ENCODE peak calls at places on chromosomes 5 and 9, in eight cellular contexts. K is RWPE1, H is dorsolateral prefrontal cortex, J is vagina, Z is PC-9, D is psoas muscle, O is omental fat pad, V is natural killer cell. U is an unnamed sample.

GRCh38 chr5:153959134-153959957 is 79.4 kb downstream of the FAM114A2 start:
- DNase-seq in K (no peak), J (no peak), V (no peak), H (no peak), D (peak; percentile 25), O (no peak), Z (no peak), U (no peak)

GRCh38 chr9:75624984-75625383 is 265.5 kb upstream of the PCSK5 start:
- DNase-seq in Z (no peak), K (no peak), V (no peak), J (no peak), D (no peak), H (no peak), O (no peak), U (peak; percentile 69)

GRCh38 chr9:121185774-121186403 is 15.8 kb downstream of the RAB14 start:
- DNase-seq in J (no peak), H (no peak), V (no peak), K (no peak), D (no peak), Z (no peak), O (no peak), U (no peak)

GRCh38 chr5:157143127-157143959 is 678 bp upstream of the MED7 start:
- DNase-seq in K (peak; percentile 82), Z (no peak), H (peak; percentile 52), O (no peak), V (peak; percentile 32), J (no peak), D (peak; percentile 43), U (peak; percentile 59)

GRCh38 chr5:38837932-38838331 is 7.9 kb upstream of the OSMR start:
- DNase-seq in D (no peak), J (no peak), H (no peak), Z (no peak), V (no peak), K (no peak), O (no peak), U (no peak)

GRCh38 chr5:109694451-109694891 is 4.7 kb downstream of the MAN2A1 start:
- DNase-seq in H (no peak), D (no peak), J (no peak), O (no peak), V (no peak), Z (peak; percentile 84), K (peak; percentile 59), U (no peak)

GRCh38 chr9:21555911-21556310 is 73.8 kb upstream of the IFNE start:
- DNase-seq in Z (no peak), V (no peak), H (no peak), D (no peak), O (no peak), J (no peak), K (no peak), U (no peak)

GRCh38 chr5:10354048-10354872 is 765 bp downstream of the MARCHF6 start:
- DNase-seq in O (no peak), V (peak; percentile 51), H (no peak), Z (peak; percentile 50), K (no peak), J (no peak), D (peak; percentile 36), U (peak; percentile 69)

GRCh38 chr9:118643118-118643517 is 726.1 kb downstream of the BRINP1 start:
- DNase-seq in V (no peak), K (peak; percentile 85), J (no peak), Z (peak; percentile 53), D (no peak), O (no peak), H (no peak), U (no peak)

GRCh38 chr9:126599047-126599650 is 14.6 kb upstream of the LMX1B start:
- DNase-seq in V (no peak), J (no peak), Z (no peak), D (no peak), K (no peak), O (no peak), H (no peak), U (no peak)
- TF ChIP-seq CTCF in V (no peak), J (no peak), Z (peak; percentile 24), D (no peak), K (peak; percentile 33), O (no peak), H (no peak), U (no peak)

GRCh38 chr5:6491548-6492290 is 43.1 kb downstream of the UBE2QL1 start:
- DNase-seq in V (no peak), Z (no peak), H (no peak), D (no peak), K (no peak), O (no peak), J (peak; percentile 61), U (no peak)
- TF ChIP-seq CTCF in V (no peak), Z (no peak), H (no peak), D (no peak), K (no peak), O (no peak), J (no peak), U (no peak)

GRCh38 chr9:7237473-7238243 is 479.9 kb downstream of the KDM4C start:
- DNase-seq in H (no peak), O (no peak), V (no peak), K (no peak), Z (no peak), D (no peak), J (no peak), U (no peak)

GRCh38 chr9:7238244-7238637 is 480.5 kb downstream of the KDM4C start:
- DNase-seq in O (no peak), J (no peak), D (no peak), V (no peak), H (no peak), K (no peak), Z (no peak), U (no peak)

GRCh38 chr9:7236186-7236585 is 478.4 kb downstream of the KDM4C start:
- DNase-seq in H (no peak), O (no peak), Z (no peak), V (no peak), J (no peak), K (no peak), D (no peak), U (no peak)

GRCh38 chr9:7233516-7233915 is 475.7 kb downstream of the KDM4C start:
- DNase-seq in D (no peak), V (no peak), H (no peak), J (no peak), K (no peak), Z (no peak), O (no peak), U (no peak)

GRCh38 chr9:7234144-7234543 is 476.4 kb downstream of the KDM4C start:
- DNase-seq in K (no peak), H (no peak), J (no peak), Z (peak; percentile 38), O (no peak), D (no peak), V (no peak), U (no peak)
- TF ChIP-seq CTCF in K (peak; percentile 50), H (no peak), J (no peak), Z (peak; percentile 68), O (no peak), D (peak; percentile 37), V (no peak), U (no peak)

GRCh38 chr5:143700994-143701393 is 111.0 kb upstream of the HMHB1 start:
- DNase-seq in V (no peak), H (no peak), O (no peak), J (no peak), K (no peak), Z (no peak), D (no peak), U (no peak)
- TF ChIP-seq CTCF in V (no peak), H (no peak), O (no peak), J (no peak), K (no peak), Z (peak; percentile 19), D (no peak), U (no peak)

DNA sequence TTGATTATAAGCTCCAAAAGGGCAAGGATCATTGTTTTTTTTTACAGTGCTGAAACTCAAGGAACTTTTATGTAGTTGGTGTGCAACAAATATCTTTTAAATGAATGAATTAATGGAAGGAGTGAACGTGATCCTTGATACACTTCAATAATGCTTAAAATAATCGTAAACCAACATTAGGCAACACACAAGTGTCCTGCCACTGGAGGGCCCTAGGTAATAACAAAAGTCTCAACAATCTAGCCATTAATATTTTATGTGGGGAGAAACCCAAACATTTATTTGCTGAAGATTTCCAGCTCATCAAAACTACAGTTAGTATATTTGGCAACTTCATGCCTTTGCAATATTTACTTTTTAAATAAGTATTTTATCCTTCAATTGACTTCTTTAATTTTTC is 309.0 kb upstream of the FBXL7 start:
- DNase-seq in J (no peak), K (no peak), O (no peak), Z (no peak), H (no peak), V (no peak), D (no peak), U (no peak)
- TF ChIP-seq CTCF in J (no peak), K (no peak), O (no peak), Z (no peak), H (no peak), V (no peak), D (no peak), U (no peak)

DNA sequence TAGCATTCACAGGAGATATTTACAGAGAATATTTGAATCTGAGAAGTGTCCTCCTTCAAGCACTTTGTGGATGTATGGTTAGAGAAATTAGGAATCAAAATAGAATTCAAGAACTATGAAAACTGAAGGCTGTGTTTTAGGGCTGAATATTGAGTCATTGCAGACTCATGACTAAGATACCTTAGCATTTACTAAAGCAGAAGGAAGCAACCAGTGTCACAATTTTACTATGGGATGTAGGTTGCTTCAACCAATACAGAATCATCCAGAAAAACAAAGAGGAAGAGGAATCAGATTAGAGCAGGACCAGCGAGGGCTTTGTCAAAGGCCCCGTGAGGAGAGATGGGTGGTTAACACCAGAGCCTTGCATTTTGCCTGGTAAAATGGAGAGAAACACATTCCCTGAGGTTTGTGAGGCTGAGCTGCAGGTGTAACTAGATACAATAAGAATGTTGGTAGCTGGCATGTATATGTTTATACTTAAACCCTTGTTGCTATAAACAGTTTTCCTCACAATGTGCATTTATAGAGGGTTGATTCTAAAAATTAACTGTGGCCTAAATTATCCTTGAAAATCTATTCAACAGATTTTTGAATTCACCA is 518.1 kb downstream of the AGTPBP1 start:
- DNase-seq in K (peak; percentile 80), V (no peak), Z (no peak), J (no peak), O (no peak), H (no peak), D (no peak), U (no peak)
- TF ChIP-seq CTCF in K (no peak), V (no peak), Z (no peak), J (no peak), O (no peak), H (no peak), D (no peak), U (no peak)